ENCODE peak calls at places on chromosomes 11 and 22, in four cellular contexts. R is adipocyte; N is posterior vena cava; Q is stimulated activated CD8-positive, alpha-beta memory T cell treated with anti-CD3 and anti-CD28 coated beads, Interleukin-2, amount 100 ng/mL, for 48 hours. P is an unnamed sample.
A peak's percentile ranks its signal among the peaks of the same experiment; 100 is the strongest.

GRCh38 chr11:27395556-27396258 is 32.7 kb upstream of the CCDC34 start:
- DNase-seq in R (peak; percentile 36), N (no peak), Q (no peak), P (peak; percentile 62)

GRCh38 chr11:75563978-75564552 is 2.0 kb downstream of the SERPINH1 start:
- DNase-seq in R (peak; percentile 94), N (peak; percentile 94), Q (no peak), P (peak; percentile 97)

GRCh38 chr11:118903204-118904015 is 19.7 kb downstream of the CXCR5 start:
- DNase-seq in R (no peak), N (no peak), Q (no peak), P (no peak)

GRCh38 chr11:68816917-68817419 is 24.7 kb downstream of the CPT1A start:
- DNase-seq in R (no peak), N (no peak), Q (no peak), P (no peak)

GRCh38 chr11:129364143-129364654 is 11.4 kb upstream of the BARX2 start:
- DNase-seq in R (peak; percentile 79), N (peak; percentile 91), Q (peak; percentile 60), P (peak; percentile 95)

GRCh38 chr11:35794850-35795249 is 132.3 kb downstream of the TRIM44 start:
- DNase-seq in R (peak; percentile 81), N (no peak), Q (no peak), P (no peak)

GRCh38 chr22:46444390-46444854 is 93.0 kb downstream of the CELSR1 start:
- DNase-seq in R (no peak), N (no peak), Q (no peak), P (no peak)

GRCh38 chr11:76763573-76764348 is 19.4 kb upstream of the TSKU start:
- DNase-seq in R (peak; percentile 79), N (peak; percentile 84), Q (no peak), P (no peak)

GRCh38 chr22:44567846-44568493 is 69.9 kb upstream of the RTL6 start:
- DNase-seq in R (peak; percentile 50), N (no peak), Q (peak; percentile 25), P (no peak)

GRCh38 chr11:2892215-2893020 is 6.8 kb upstream of the CDKN1C start:
- DNase-seq in R (peak; percentile 67), N (no peak), Q (no peak), P (peak; percentile 81)

GRCh38 chr11:21472256-21472655 is 720.6 kb upstream of the ANO5 start:
- DNase-seq in R (no peak), N (no peak), Q (no peak), P (no peak)

P was measured in islet precursor cell.